ENCODE peak calls at places on chromosomes 6 and 20, in four cellular contexts. C, N, R and E are unnamed samples.

GRCh38 chr6:158560787-158561246 is 926 bp downstream of the TMEM181 start:
- DNase-seq in N (no peak), C (peak), R (no peak), E (no peak)

GRCh38 chr6:34027445-34027936 is 118.4 kb downstream of the GRM4 start:
- DNase-seq in N (peak), R (no peak), C (peak), E (no peak)

GRCh38 chr6:136532030-136532429 is 18.2 kb downstream of the MAP7 start:
- DNase-seq in N (no peak), C (no peak), R (no peak), E (no peak)

GRCh38 chr6:331622-332521 is 39.6 kb downstream of the DUSP22 start:
- DNase-seq in R (no peak), N (no peak), C (peak), E (no peak)

GRCh38 chr20:12318043-12318442 is 400.4 kb downstream of the BTBD3 start:
- DNase-seq in R (no peak), C (no peak), N (no peak), E (no peak)

GRCh38 chr6:16480780-16481179 is 242.4 kb downstream of the GMPR start:
- DNase-seq in R (no peak), N (no peak), C (no peak), E (no peak)

GRCh38 chr6:26025047-26025893 is 62.0 kb upstream of the HFE start:
- DNase-seq in R (peak), N (no peak), C (no peak), E (no peak)

GRCh38 chr6:69901361-69901760 is 35.0 kb downstream of the COL19A1 start:
- DNase-seq in N (no peak), C (no peak), R (no peak), E (no peak)

GRCh38 chr6:106692112-106692822 is 62.9 kb downstream of the QRSL1 start:
- DNase-seq in N (no peak), C (no peak), R (peak), E (no peak)

GRCh38 chr6:144710207-144710606 is 425.1 kb downstream of the UTRN start:
- DNase-seq in R (peak), C (no peak), N (no peak), E (no peak)

GRCh38 chr20:24366605-24367004 is 102.8 kb upstream of the SYNDIG1 start:
- DNase-seq in C (no peak), R (no peak), N (no peak), E (no peak)

GRCh38 chr6:87949194-87949593 is 98.4 kb upstream of the SPACA1 start:
- DNase-seq in N (no peak), C (no peak), R (no peak), E (no peak)

GRCh38 chr20:325043-325888 is at the start of gene SOX12:
- DNase-seq in C (peak), N (peak), R (peak), E (peak)

GRCh38 chr6:345747-346388 is 45.7 kb upstream of the IRF4 start:
- DNase-seq in C (peak), N (no peak), R (peak), E (no peak)

GRCh38 chr6:143183735-143184134 is 123.0 kb downstream of the AIG1 start:
- DNase-seq in N (no peak), R (peak), C (no peak), E (no peak)

GRCh38 chr6:167679791-167680604 is 146.7 kb upstream of the AFDN start:
- DNase-seq in C (no peak), R (no peak), N (no peak), E (no peak)

GRCh38 chr20:50930139-50931047 is 844 bp downstream of the ADNP start:
- DNase-seq in N (peak), C (peak), R (no peak), E (no peak)

GRCh38 chr6:166588691-166589333 is 2.3 kb upstream of the RAMACL start:
- DNase-seq in R (peak), C (peak), N (no peak), E (no peak)

DNA sequence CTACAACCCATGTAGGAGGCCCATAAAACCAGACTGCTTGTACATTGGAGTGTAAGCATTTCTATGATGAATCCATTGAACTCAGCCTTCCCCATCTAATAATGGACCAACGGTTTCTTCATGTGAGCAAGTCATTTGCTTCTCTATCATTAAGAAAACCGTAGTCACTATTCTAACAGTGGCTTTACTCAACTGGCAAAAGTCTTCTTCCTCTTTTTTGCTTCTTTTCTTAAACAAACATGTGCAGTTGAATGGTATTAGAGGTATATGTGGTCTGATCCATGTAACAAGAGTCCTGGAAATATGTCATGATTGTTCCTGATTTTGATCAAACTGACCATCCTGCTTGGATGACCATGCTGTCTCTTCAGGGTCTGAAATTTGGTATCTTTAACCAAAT is 132.4 kb upstream of the STXBP5 start:
- DNase-seq in N (no peak), C (no peak), R (no peak), E (no peak)
- TF ChIP-seq CTCF in N (no peak), C (no peak), R (no peak), E (no peak)

GRCh38 chr6:20873425-20874190 is 339.4 kb downstream of the CDKAL1 start:
- DNase-seq in N (no peak), R (no peak), C (no peak), E (no peak)
- TF ChIP-seq CTCF in N (no peak), R (no peak), C (no peak), E (no peak)

GRCh38 chr20:19789009-19789408 is 31.0 kb downstream of the RIN2 start:
- DNase-seq in R (no peak), C (no peak), N (no peak), E (no peak)
- TF ChIP-seq CTCF in R (no peak), C (no peak), N (no peak), E (no peak)

DNA sequence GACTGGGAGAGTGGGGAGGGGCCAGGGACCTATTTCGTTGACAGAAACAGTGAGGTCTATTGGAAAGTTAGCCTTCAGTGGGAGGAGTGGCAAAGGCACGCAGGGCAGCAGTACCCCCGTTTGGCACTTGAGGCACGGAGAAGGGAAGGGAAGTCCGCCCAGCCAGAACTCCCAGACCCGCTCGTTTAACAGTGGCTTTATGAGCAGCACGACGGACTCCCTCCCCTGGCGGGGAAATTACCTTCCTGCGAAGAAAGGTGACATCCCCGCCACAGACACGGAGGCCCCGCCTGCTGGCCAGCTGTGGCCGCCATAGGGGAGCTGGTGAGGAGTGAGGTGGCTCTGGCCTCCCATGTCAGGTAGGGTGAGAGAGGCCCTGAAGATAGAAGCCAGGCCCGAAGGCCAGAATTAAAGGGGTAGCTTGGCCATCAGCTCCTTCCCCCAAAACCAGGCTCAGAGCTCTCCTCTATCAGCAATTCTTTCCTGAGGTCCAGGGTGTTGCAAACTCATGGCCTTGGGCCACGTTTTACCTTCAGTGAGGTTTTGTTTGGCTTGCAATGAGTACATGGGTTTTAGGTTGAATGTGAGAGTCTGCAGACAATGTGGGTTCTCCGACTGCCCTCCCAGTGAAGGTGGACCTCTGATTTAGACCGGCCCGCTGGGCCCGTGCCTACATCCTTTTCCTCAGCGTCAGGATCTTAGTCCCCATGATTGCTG is 123.7 kb downstream of the MRPL14 start:
- DNase-seq in R (no peak), N (no peak), C (peak), E (peak)
- TF ChIP-seq CTCF in R (no peak), N (no peak), C (no peak), E (no peak)